ENCODE peak calls at places on chromosomes 2 and 18, in four cellular contexts. N is BE2C, R is progenitor cell of endocrine pancreas, D is thyroid gland. L is an unnamed sample.

GRCh38 chr2:3169106-3169870 is 208.3 kb downstream of the EIPR1 start:
- DNase-seq in D (no peak), N (no peak), R (no peak), L (no peak)

GRCh38 chr2:152762202-152762601 is 43.8 kb downstream of the ARL6IP6 start:
- DNase-seq in R (no peak), D (no peak), N (no peak), L (no peak)

GRCh38 chr18:22871809-22872525 is 61.2 kb upstream of the RBBP8 start:
- DNase-seq in D (no peak), N (peak), R (no peak), L (no peak)

GRCh38 chr2:85302106-85302505 is 25.7 kb downstream of the TGOLN2 start:
- DNase-seq in R (no peak), N (no peak), D (no peak), L (no peak)

GRCh38 chr2:71932027-71932779 is 215.5 kb downstream of the CYP26B1 start:
- DNase-seq in D (no peak), N (no peak), R (no peak), L (no peak)

GRCh38 chr2:96729748-96730147 is 10.1 kb downstream of the LMAN2L start:
- DNase-seq in D (no peak), N (no peak), R (no peak), L (no peak)

GRCh38 chr2:172995323-172996244 is 80.1 kb upstream of the MAP3K20 start:
- DNase-seq in D (no peak), R (no peak), N (no peak), L (no peak)

GRCh38 chr2:120783371-120783791 is 47.7 kb downstream of the GLI2 start:
- DNase-seq in R (no peak), N (no peak), D (no peak), L (no peak)

GRCh38 chr2:174442546-174443510 is 44.0 kb downstream of the GPR155 start:
- DNase-seq in D (no peak), N (no peak), R (no peak), L (no peak)

GRCh38 chr2:55232863-55233657 is 572 bp downstream of the RPS27A start:
- DNase-seq in D (peak), R (no peak), N (peak), L (no peak)

GRCh38 chr2:78739282-78739681 is 286.2 kb upstream of the REG3G start:
- DNase-seq in R (no peak), N (no peak), D (no peak), L (no peak)

GRCh38 chr2:234146087-234146826 is 95.8 kb downstream of the SPP2 start:
- DNase-seq in R (no peak), D (no peak), N (no peak), L (no peak)

GRCh38 chr18:46657115-46657955 is at the start of gene LOXHD1:
- DNase-seq in N (no peak), R (no peak), D (no peak), L (no peak)

GRCh38 chr2:159671047-159671446 is 41.3 kb upstream of the MARCHF7 start:
- DNase-seq in N (no peak), D (no peak), R (no peak), L (no peak)

GRCh38 chr2:88067598-88067997 is at the start of gene SMYD1:
- DNase-seq in D (no peak), N (no peak), R (no peak), L (no peak)

GRCh38 chr2:172094319-172095145 is 8.2 kb downstream of the DLX2 start:
- DNase-seq in R (no peak), N (no peak), D (no peak), L (no peak)

GRCh38 chr2:234751275-234751938 is 200.4 kb upstream of the SH3BP4 start:
- DNase-seq in D (no peak), R (no peak), N (no peak), L (no peak)

GRCh38 chr2:92072461-92073035 is 2798.7 kb upstream of the TEKT4 start:
- DNase-seq in D (no peak), N (no peak), R (no peak), L (no peak)

GRCh38 chr2:218145124-218145523 is 19.3 kb downstream of the CXCR2 start:
- DNase-seq in N (peak), D (no peak), R (no peak), L (no peak)

GRCh38 chr2:7133521-7133920 is 216.3 kb downstream of the RNF144A start:
- DNase-seq in D (no peak), N (peak), R (no peak), L (no peak)

GRCh38 chr2:8593239-8593638 is 88.6 kb upstream of the ID2 start:
- DNase-seq in R (no peak), N (no peak), D (no peak), L (no peak)

GRCh38 chr18:56299740-56300139 is 338.7 kb downstream of the TXNL1 start:
- DNase-seq in R (no peak), N (no peak), D (no peak), L (no peak)

GRCh38 chr18:56302161-56302560 is 336.2 kb downstream of the TXNL1 start:
- DNase-seq in N (no peak), R (no peak), D (no peak), L (no peak)

GRCh38 chr18:56294484-56295183 is 343.8 kb downstream of the TXNL1 start:
- DNase-seq in D (no peak), N (no peak), R (no peak), L (no peak)

GRCh38 chr18:56296381-56296780 is 342.0 kb downstream of the TXNL1 start:
- DNase-seq in D (no peak), R (no peak), N (no peak), L (no peak)

DNA sequence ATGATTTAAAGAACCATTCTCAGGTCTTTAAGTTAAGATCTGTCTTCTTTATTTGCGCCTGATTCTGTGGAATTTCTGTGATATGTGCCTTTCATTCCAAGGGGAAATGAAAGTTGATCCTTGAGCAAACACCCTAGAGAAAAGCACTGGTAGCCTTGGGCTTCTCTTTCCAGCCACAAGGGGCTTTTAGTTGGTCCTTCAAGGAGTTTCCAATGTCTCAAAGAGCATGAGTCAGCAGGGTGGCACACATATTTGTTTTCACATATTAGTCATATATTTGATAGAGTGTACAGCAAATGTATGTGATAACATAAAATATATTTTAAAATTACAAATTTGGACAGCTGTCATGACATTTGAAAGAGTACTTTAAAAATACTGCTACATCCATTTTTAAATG is 339.5 kb downstream of the TXNL1 start:
- DNase-seq in R (no peak), N (no peak), D (no peak), L (no peak)
- TF ChIP-seq CTCF in R (peak), N (no peak), D (no peak), L (peak)

DNA sequence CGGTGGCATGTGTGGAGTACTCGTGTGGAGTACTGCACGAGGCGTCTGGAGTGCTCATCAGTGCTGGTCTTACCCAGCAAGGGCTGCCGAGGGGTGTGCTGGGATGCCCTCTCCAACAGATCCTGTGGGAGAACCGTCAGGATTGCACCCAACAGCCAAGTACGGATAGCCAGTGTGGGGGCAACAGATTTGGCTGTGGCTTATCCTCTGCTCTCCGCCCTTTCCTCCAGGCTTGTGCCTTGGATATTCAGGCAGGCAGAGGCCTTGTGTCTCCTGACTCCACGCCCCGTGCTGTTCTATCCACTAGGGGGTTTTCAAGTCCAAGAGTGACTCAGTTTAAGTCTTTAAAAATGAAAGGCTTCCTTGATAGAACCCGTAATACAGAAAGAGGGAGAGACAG is 321.0 kb upstream of the HS6ST1 start:
- DNase-seq in D (no peak), R (peak), N (no peak), L (peak)
- TF ChIP-seq CTCF in D (no peak), R (peak), N (no peak), L (no peak)

GRCh38 chr18:70535041-70535440 is 246.2 kb downstream of the SOCS6 start:
- DNase-seq in R (no peak), N (no peak), D (no peak), L (no peak)
- TF ChIP-seq CTCF in R (no peak), N (no peak), D (no peak), L (no peak)

GRCh38 chr2:64067326-64067725 is 48.1 kb upstream of the VPS54 start:
- DNase-seq in R (no peak), D (no peak), N (no peak), L (no peak)
- TF ChIP-seq CTCF in R (no peak), D (no peak), N (no peak), L (no peak)

GRCh38 chr2:127640082-127641072 is 5.6 kb upstream of the GPR17 start:
- DNase-seq in N (peak), D (no peak), R (no peak), L (no peak)
- TF ChIP-seq CTCF in N (peak), D (no peak), R (peak), L (peak)

GRCh38 chr2:42770288-42771131 is 6.6 kb upstream of the OXER1 start:
- DNase-seq in D (peak), N (peak), R (no peak), L (no peak)
- TF ChIP-seq CTCF in D (peak), N (peak), R (peak), L (peak)